ENCODE peak calls at places on chromosomes 3 and 15, in four cellular contexts. J, R, W and E are unnamed samples.

GRCh38 chr3:161371441-161372320 is at the start of gene SPTSSB:
- DNase-seq in J (peak; percentile 42), R (peak; percentile 9), W (peak; percentile 78), E (no peak)

GRCh38 chr3:185335799-185336198 is 27.1 kb upstream of the MAP3K13 start:
- DNase-seq in J (peak; percentile 86), W (peak; percentile 80), R (no peak), E (peak; percentile 91)

GRCh38 chr3:111723293-111723963 is 128.3 kb upstream of the ZBED2 start:
- DNase-seq in J (no peak), W (no peak), R (no peak), E (no peak)

GRCh38 chr15:40282870-40283614 is at the start of gene ANKRD63:
- DNase-seq in W (no peak), R (peak; percentile 72), J (no peak), E (no peak)

GRCh38 chr3:46316258-46316657 is 37.7 kb upstream of the CCR2 start:
- DNase-seq in R (no peak), W (no peak), J (no peak), E (no peak)

GRCh38 chr3:128343287-128344045 is 123.2 kb downstream of the DNAJB8 start:
- DNase-seq in J (peak; percentile 90), R (peak; percentile 80), W (no peak), E (peak; percentile 7)

GRCh38 chr3:33006081-33006480 is 54.6 kb downstream of the CCR4 start:
- DNase-seq in J (no peak), R (no peak), W (no peak), E (no peak)

GRCh38 chr3:4994823-4995499 is 15.7 kb downstream of the BHLHE40 start:
- DNase-seq in R (peak; percentile 80), W (peak; percentile 94), J (peak; percentile 52), E (no peak)

GRCh38 chr3:155548194-155548593 is 196.7 kb downstream of the PLCH1 start:
- DNase-seq in J (no peak), R (no peak), W (no peak), E (no peak)

GRCh38 chr3:57068437-57069089 is 8.1 kb downstream of the SPATA12 start:
- DNase-seq in J (no peak), R (peak; percentile 51), W (peak; percentile 81), E (peak; percentile 77)
- TF ChIP-seq SIN3A in J (no peak), R (no peak), W (no peak), E (no peak)

DNA sequence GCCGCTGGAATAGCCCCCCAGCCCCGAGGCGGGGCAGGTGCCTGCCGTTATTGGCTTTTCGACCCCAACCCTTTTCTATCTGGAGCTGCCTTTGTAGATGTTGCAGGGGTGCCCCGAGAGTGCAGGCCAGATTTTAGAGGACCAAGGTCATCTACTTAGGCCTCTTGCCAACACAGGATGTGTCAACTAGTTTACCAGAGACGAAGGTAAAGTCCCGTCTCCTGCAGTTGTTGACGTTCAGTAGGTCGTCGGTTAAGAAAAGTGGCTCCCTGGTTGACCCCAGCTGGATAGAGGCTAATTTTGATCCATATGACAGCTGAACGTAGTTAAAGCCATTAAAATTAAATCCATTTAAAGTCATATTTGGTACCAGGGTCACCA is 622 bp upstream of the UBE3A start:
- DNase-seq in W (peak; percentile 6), J (peak; percentile 53), R (no peak), E (no peak)
- TF ChIP-seq TCF7L2 in W (no peak), J (no peak), R (no peak), E (no peak)

DNA sequence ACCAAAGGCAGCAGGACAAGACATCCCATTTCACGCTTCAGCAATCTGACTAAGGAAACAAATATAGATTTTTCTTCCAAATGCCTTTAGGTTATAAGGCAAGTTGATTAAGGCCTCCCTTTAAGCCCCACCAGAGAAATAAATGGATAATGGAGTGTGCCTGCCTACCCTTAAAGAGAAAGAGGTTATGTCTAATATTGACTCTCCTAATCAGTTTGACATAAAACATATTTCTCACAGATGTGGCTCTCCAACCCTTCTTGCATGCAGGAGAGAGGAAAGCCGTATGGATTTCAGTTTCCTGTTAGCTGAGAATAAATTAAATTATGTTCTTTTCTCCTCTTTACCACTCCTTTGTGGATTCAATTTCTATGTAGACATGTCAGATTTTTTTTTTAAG is 355.5 kb upstream of the SLCO3A1 start:
- DNase-seq in R (no peak), W (no peak), J (no peak), E (no peak)
- H3K4me3 ChIP-seq in R (no peak overlapping the region), W (no peak overlapping the region), J (no peak overlapping the region), E (no peak overlapping the region)

GRCh38 chr3:139574026-139574947 is 34.7 kb upstream of the RBP1 start:
- DNase-seq in W (no peak), R (no peak), J (no peak), E (no peak)
- TF ChIP-seq SIN3A in W (no peak), R (no peak), J (no peak), E (no peak)

GRCh38 chr3:115156255-115156654 is 9.2 kb upstream of the ZBTB20 start:
- DNase-seq in R (no peak), W (no peak), J (no peak), E (no peak)

GRCh38 chr3:115148142-115148790 is 1.2 kb upstream of the ZBTB20 start:
- DNase-seq in J (no peak), W (no peak), R (no peak), E (no peak)

GRCh38 chr3:115147329-115148141 is 447 bp upstream of the ZBTB20 start:
- DNase-seq in J (peak; percentile 98), R (peak; percentile 91), W (peak; percentile 99), E (peak; percentile 99)

GRCh38 chr3:115154611-115155010 is 7.5 kb upstream of the ZBTB20 start:
- DNase-seq in R (no peak), J (no peak), W (no peak), E (no peak)

DNA sequence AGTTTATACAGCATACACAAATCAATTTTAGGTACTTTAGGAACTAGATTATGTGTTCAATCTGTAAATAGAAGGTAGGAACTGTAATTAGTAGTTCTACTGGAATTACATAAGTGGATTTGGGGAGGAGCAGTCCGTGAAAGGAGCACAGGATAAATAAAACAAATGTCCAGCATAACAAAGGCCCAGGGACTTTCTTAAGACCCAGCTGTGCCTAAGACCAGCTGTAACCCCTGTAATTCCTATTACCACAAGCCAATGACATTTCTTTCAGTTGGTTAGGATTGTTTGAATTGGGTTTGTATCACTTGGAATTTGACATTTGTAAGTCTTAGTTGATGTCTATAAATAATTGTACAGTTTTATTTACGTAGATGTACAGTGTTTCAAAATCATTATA is 4.8 kb upstream of the ZBTB20 start:
- DNase-seq in W (no peak), J (no peak), R (no peak), E (no peak)
- TF ChIP-seq TCF7L2 in W (no peak), J (no peak), R (no peak), E (no peak)

GRCh38 chr3:49869525-49870126 is at the start of gene CAMKV:
- DNase-seq in R (peak; percentile 60), J (no peak), W (no peak), E (no peak)

GRCh38 chr3:49867871-49868321 is 1.8 kb downstream of the CAMKV start:
- DNase-seq in W (no peak), R (peak; percentile 46), J (peak; percentile 27), E (no peak)

GRCh38 chr3:49867400-49867799 is 2.3 kb downstream of the CAMKV start:
- DNase-seq in W (no peak), R (no peak), J (no peak), E (no peak)

GRCh38 chr3:49871536-49872157 is 1.9 kb upstream of the CAMKV start:
- DNase-seq in W (no peak), R (no peak), J (no peak), E (no peak)

GRCh38 chr3:49868951-49869454 is 703 bp downstream of the CAMKV start:
- DNase-seq in W (no peak), J (no peak), R (peak; percentile 27), E (no peak)
- H3K4me3 ChIP-seq in W (no peak overlapping the region), J (peak overlapping the region; percentile 42), R (peak overlapping the region; percentile 26), E (peak overlapping the region; percentile 38)